ENCODE peak calls at places on chromosomes 5 and 9, in nine cellular contexts. K is GM12865, P is Peyer's patch, T is GM13977, W is heart left ventricle, G is astrocyte of the spinal cord, M is AG04449, J is AG10803, H is mesothelial cell of epicardium. S is an unnamed sample.

GRCh38 chr5:155546075-155546474 is 532.5 kb downstream of the KIF4B start:
- DNase-seq in K (no peak), P (no peak), T (no peak), W (no peak), G (no peak), M (no peak), J (no peak), H (no peak), S (no peak)

GRCh38 chr5:1343931-1344901 is 683 bp downstream of the CLPTM1L start:
- DNase-seq in K (peak), P (no peak), T (peak), W (no peak), G (no peak), M (no peak), J (no peak), H (no peak), S (no peak)

GRCh38 chr5:142915840-142916424 is 145.8 kb downstream of the ARHGAP26 start:
- DNase-seq in K (peak), P (peak), T (peak), W (no peak), G (peak), M (no peak), J (no peak), H (no peak), S (peak)

GRCh38 chr9:129863059-129863690 is 27.9 kb downstream of the USP20 start:
- DNase-seq in K (no peak), P (peak), T (no peak), W (no peak), G (peak), M (no peak), J (peak), H (no peak), S (peak)

GRCh38 chr5:143350790-143351603 is 52.5 kb downstream of the NR3C1 start:
- DNase-seq in K (peak), P (no peak), T (peak), W (no peak), G (peak), M (peak), J (peak), H (no peak), S (peak)

GRCh38 chr9:124282442-124283231 is 24.9 kb downstream of the NEK6 start:
- DNase-seq in K (no peak), P (peak), T (no peak), W (peak), G (peak), M (no peak), J (no peak), H (no peak), S (no peak)

GRCh38 chr5:125412561-125413535 is 666.4 kb upstream of the ZNF608 start:
- DNase-seq in K (peak), P (peak), T (peak), W (peak), G (peak), M (peak), J (peak), H (peak), S (peak)

GRCh38 chr9:12785251-12785880 is 10.5 kb downstream of the LURAP1L start:
- DNase-seq in K (no peak), P (peak), T (no peak), W (no peak), G (peak), M (no peak), J (no peak), H (no peak), S (no peak)

GRCh38 chr5:179337227-179338122 is 7.8 kb downstream of the ADAMTS2 start:
- DNase-seq in K (no peak), P (no peak), T (no peak), W (no peak), G (no peak), M (no peak), J (no peak), H (no peak), S (no peak)

GRCh38 chr5:145936401-145937131 is at the start of gene SH3RF2:
- DNase-seq in K (no peak), P (peak), T (no peak), W (peak), G (peak), M (peak), J (peak), H (peak), S (peak)

GRCh38 chr5:54329731-54330709 is 19.6 kb upstream of the ARL15 start:
- DNase-seq in K (no peak), P (peak), T (no peak), W (no peak), G (peak), M (peak), J (peak), H (no peak), S (peak)

GRCh38 chr5:169801324-169801777 is 164.3 kb downstream of the DOCK2 start:
- DNase-seq in K (peak), P (no peak), T (no peak), W (no peak), G (peak), M (no peak), J (peak), H (no peak), S (peak)

GRCh38 chr9:126979461-126979860 is 64.9 kb downstream of the RALGPS1 start:
- DNase-seq in K (no peak), P (no peak), T (no peak), W (no peak), G (no peak), M (no peak), J (no peak), H (no peak), S (no peak)

GRCh38 chr9:134915046-134915930 is 2.4 kb downstream of the FCN1 start:
- DNase-seq in K (no peak), P (peak), T (no peak), W (no peak), G (no peak), M (no peak), J (no peak), H (peak), S (no peak)

GRCh38 chr9:20526500-20527319 is 95.6 kb downstream of the MLLT3 start:
- DNase-seq in K (peak), P (no peak), T (no peak), W (no peak), G (peak), M (no peak), J (peak), H (no peak), S (peak)

GRCh38 chr9:24245988-24246387 is 299.7 kb downstream of the IZUMO3 start:
- DNase-seq in K (peak), P (no peak), T (no peak), W (no peak), G (peak), M (no peak), J (peak), H (no peak), S (peak)

GRCh38 chr9:70506159-70506558 is 91.7 kb upstream of the KLF9 start:
- DNase-seq in K (no peak), P (no peak), T (no peak), W (no peak), G (no peak), M (no peak), J (peak), H (no peak), S (no peak)

GRCh38 chr9:14058078-14058688 is 255.8 kb downstream of the NFIB start:
- DNase-seq in K (no peak), P (no peak), T (no peak), W (no peak), G (no peak), M (no peak), J (no peak), H (no peak), S (no peak)

GRCh38 chr5:181099453-181100086 is 31.4 kb downstream of the OR2V1 start:
- DNase-seq in K (no peak), P (peak), T (no peak), W (no peak), G (no peak), M (no peak), J (no peak), H (no peak), S (no peak)

GRCh38 chr9:135255843-135256567 is 168.5 kb downstream of the OLFM1 start:
- DNase-seq in K (no peak), P (no peak), T (no peak), W (no peak), G (no peak), M (no peak), J (no peak), H (no peak), S (no peak)

GRCh38 chr9:124818431-124819281 is 34.6 kb upstream of the WDR38 start:
- DNase-seq in K (peak), P (no peak), T (no peak), W (no peak), G (peak), M (no peak), J (no peak), H (no peak), S (peak)

GRCh38 chr5:172284275-172284971 is 859 bp upstream of the UBTD2 start:
- DNase-seq in K (no peak), P (peak), T (peak), W (no peak), G (no peak), M (no peak), J (peak), H (peak), S (no peak)

GRCh38 chr9:6945871-6946270 is 188.1 kb downstream of the KDM4C start:
- DNase-seq in K (no peak), P (no peak), T (no peak), W (no peak), G (no peak), M (no peak), J (no peak), H (no peak), S (no peak)

GRCh38 chr5:126280820-126281219 is 142.4 kb upstream of the GRAMD2B start:
- DNase-seq in K (no peak), P (no peak), T (no peak), W (no peak), G (no peak), M (no peak), J (no peak), H (no peak), S (no peak)

GRCh38 chr9:113580041-113580953 is 116.8 kb downstream of the RGS3 start:
- DNase-seq in K (peak), P (peak), T (peak), W (peak), G (peak), M (no peak), J (no peak), H (no peak), S (no peak)

GRCh38 chr9:20508242-20508641 is 114.1 kb downstream of the MLLT3 start:
- DNase-seq in K (peak), P (no peak), T (peak), W (no peak), G (no peak), M (no peak), J (no peak), H (no peak), S (peak)

GRCh38 chr5:157108961-157109360 is at the start of gene HAVCR2:
- DNase-seq in K (peak), P (peak), T (peak), W (peak), G (no peak), M (no peak), J (no peak), H (no peak), S (no peak)

GRCh38 chr5:118224546-118224945 is 763.8 kb downstream of the DTWD2 start:
- DNase-seq in K (no peak), P (no peak), T (no peak), W (no peak), G (peak), M (peak), J (peak), H (no peak), S (no peak)

GRCh38 chr5:120954255-120954654 is 490.2 kb downstream of the PRR16 start:
- DNase-seq in K (no peak), P (no peak), T (no peak), W (no peak), G (no peak), M (no peak), J (no peak), H (no peak), S (no peak)

GRCh38 chr9:117074782-117075510 is 339.9 kb downstream of the ASTN2 start:
- DNase-seq in K (no peak), P (no peak), T (no peak), W (no peak), G (no peak), M (no peak), J (no peak), H (no peak), S (no peak)

GRCh38 chr5:96336351-96336985 is 96.6 kb downstream of the PCSK1 start:
- DNase-seq in K (peak), P (peak), T (peak), W (peak), G (peak), M (peak), J (peak), H (peak), S (peak)

DNA sequence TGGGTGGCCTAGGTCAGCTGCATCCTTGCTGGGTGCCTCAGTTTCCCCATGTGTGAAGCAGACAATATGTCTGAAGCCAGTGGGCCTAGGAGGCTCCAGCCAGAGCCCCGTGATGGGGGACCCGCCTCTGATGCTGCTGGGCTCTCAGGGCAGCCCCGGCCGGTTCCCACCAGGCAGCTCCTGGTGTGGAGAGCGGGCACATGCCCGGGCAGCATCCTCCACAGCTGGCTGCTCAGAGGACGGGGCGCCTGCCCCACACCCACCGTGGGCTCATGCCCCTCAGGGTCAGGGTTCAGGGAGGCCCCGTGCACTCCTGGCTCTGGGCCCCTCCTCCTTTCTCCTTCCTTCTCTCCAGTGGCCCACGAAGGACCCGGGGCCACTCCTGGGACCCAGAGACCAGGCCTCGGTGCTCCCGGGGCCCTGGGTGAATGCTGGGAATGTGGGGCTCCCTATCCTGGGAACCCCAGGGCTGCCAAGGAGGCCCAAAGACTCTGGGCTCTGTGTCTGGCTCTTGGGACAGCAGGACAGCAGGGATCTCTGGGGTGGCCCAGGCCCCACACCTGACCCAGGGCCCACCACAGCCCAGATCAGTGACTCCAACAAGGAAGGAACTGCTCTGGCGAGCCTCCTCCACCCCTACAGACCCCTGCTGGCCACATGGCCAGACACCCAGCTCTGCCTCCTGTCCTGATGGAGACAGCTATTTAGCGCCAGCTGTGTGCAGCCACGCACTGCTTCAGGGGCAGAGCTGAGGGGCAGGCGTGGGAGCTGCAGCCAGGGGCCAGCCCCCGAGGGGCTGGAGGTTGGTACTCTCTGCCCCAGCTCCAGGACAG is 39.5 kb upstream of the EGFL7 start:
- DNase-seq in K (no peak), P (no peak), T (no peak), W (no peak), G (no peak), M (no peak), J (no peak), H (no peak), S (no peak)
- TF ChIP-seq CTCF in K (no peak), P (no peak), T (no peak), W (no peak), G (no peak), M (no peak), J (no peak), H (no peak), S (peak)

GRCh38 chr5:113337515-113338140 is 97.2 kb downstream of the TSSK1B start:
- DNase-seq in K (no peak), P (no peak), T (no peak), W (no peak), G (peak), M (no peak), J (no peak), H (no peak), S (no peak)

GRCh38 chr5:113338628-113339027 is 96.2 kb downstream of the TSSK1B start:
- DNase-seq in K (no peak), P (no peak), T (no peak), W (no peak), G (no peak), M (no peak), J (no peak), H (no peak), S (peak)

GRCh38 chr5:113331201-113331551 is 103.6 kb downstream of the TSSK1B start:
- DNase-seq in K (no peak), P (no peak), T (no peak), W (no peak), G (no peak), M (no peak), J (peak), H (no peak), S (peak)

GRCh38 chr5:113340537-113340936 is 94.3 kb downstream of the TSSK1B start:
- DNase-seq in K (no peak), P (no peak), T (no peak), W (no peak), G (no peak), M (no peak), J (no peak), H (no peak), S (no peak)

GRCh38 chr5:113336975-113337374 is 97.8 kb downstream of the TSSK1B start:
- DNase-seq in K (peak), P (no peak), T (no peak), W (peak), G (peak), M (no peak), J (peak), H (no peak), S (peak)
- TF ChIP-seq CTCF in K (peak), P (no peak), T (peak), W (peak), G (peak), M (peak), J (peak), H (no peak), S (peak)

GRCh38 chr5:153147891-153148623 is 342.4 kb upstream of the GRIA1 start:
- DNase-seq in K (peak), P (no peak), T (peak), W (peak), G (peak), M (no peak), J (peak), H (no peak), S (peak)
- TF ChIP-seq CTCF in K (peak), P (peak), T (peak), W (peak), G (peak), M (peak), J (peak), H (peak), S (peak)

GRCh38 chr5:52007230-52007858 is 624.1 kb downstream of the ISL1 start:
- DNase-seq in K (peak), P (no peak), T (peak), W (no peak), G (peak), M (no peak), J (peak), H (no peak), S (peak)
- TF ChIP-seq CTCF in K (peak), P (peak), T (peak), W (peak), G (peak), M (peak), J (peak), H (peak), S (peak)

GRCh38 chr5:74393943-74394342 is 246.6 kb downstream of the ENC1 start:
- DNase-seq in K (peak), P (no peak), T (no peak), W (no peak), G (no peak), M (no peak), J (no peak), H (no peak), S (no peak)

GRCh38 chr5:74392698-74393431 is 247.7 kb downstream of the ENC1 start:
- DNase-seq in K (no peak), P (no peak), T (no peak), W (no peak), G (peak), M (no peak), J (no peak), H (peak), S (peak)

GRCh38 chr5:74394543-74394923 is 246.0 kb downstream of the ENC1 start:
- DNase-seq in K (peak), P (no peak), T (no peak), W (no peak), G (no peak), M (no peak), J (no peak), H (no peak), S (no peak)

GRCh38 chr5:74396913-74397606 is 243.5 kb downstream of the ENC1 start:
- DNase-seq in K (no peak), P (no peak), T (no peak), W (peak), G (peak), M (no peak), J (peak), H (no peak), S (no peak)

GRCh38 chr5:74394924-74395880 is 245.3 kb downstream of the ENC1 start:
- DNase-seq in K (peak), P (no peak), T (no peak), W (no peak), G (no peak), M (no peak), J (no peak), H (no peak), S (no peak)
- TF ChIP-seq CTCF in K (no peak), P (no peak), T (peak), W (no peak), G (no peak), M (no peak), J (no peak), H (no peak), S (no peak)

DNA sequence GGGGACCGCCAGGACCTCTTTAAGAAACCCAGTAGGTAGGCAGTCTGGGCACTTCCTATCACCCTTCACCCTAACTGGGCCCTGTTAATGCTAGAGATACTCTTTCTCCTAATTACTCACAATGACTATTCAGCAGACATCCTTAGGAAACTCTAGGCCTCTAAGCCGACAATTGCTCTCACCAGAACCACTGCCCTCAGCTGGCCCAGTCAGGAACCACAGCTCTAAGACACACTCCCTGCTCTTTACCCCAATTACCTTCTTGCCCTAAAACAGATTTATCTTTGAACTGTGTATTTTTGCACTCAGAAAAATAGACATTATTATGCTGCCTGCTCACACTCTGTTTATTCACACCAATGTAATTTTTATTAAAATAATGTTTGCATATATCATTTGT is 432.6 kb upstream of the SLC30A5 start:
- DNase-seq in K (peak), P (no peak), T (peak), W (no peak), G (no peak), M (no peak), J (peak), H (no peak), S (peak)
- TF ChIP-seq CTCF in K (peak), P (peak), T (peak), W (no peak), G (peak), M (peak), J (peak), H (no peak), S (peak)

S was measured in HFFc6.